ENCODE peak calls at places on chromosomes 11 and 22, in four cellular contexts. L is stomach, Z is SK-N-SH, A is HL-60. B is an unnamed sample.

GRCh38 chr11:74070713-74071506 is 62.0 kb upstream of the UCP3 start:
- DNase-seq in A (no peak), Z (no peak), L (no peak), B (no peak)

GRCh38 chr11:76087749-76088148 is 118.6 kb downstream of the WNT11 start:
- DNase-seq in Z (no peak), L (no peak), A (no peak), B (no peak)

GRCh38 chr11:29623144-29623722 is 393.6 kb downstream of the KCNA4 start:
- DNase-seq in Z (no peak), L (no peak), A (no peak), B (no peak)

GRCh38 chr11:119626910-119627305 is 102.1 kb downstream of the NECTIN1 start:
- DNase-seq in A (no peak), Z (no peak), L (no peak), B (no peak)

GRCh38 chr11:64324692-64325469 is 7.0 kb downstream of the PRDX5 start:
- DNase-seq in L (no peak), A (no peak), Z (no peak), B (no peak)

GRCh38 chr22:33823552-33823951 is 96.7 kb downstream of the LARGE1 start:
- DNase-seq in L (no peak), Z (no peak), A (no peak), B (no peak)

GRCh38 chr11:68044145-68044813 is 5.5 kb downstream of the TCIRG1 start:
- DNase-seq in A (no peak), Z (peak; percentile 47), L (no peak), B (no peak)

GRCh38 chr11:35276396-35276795 is 137.4 kb downstream of the CD44 start:
- DNase-seq in Z (no peak), L (peak; percentile 33), A (no peak), B (no peak)

GRCh38 chr11:30143098-30143705 is 87.6 kb upstream of the FSHB start:
- DNase-seq in A (peak; percentile 10), Z (peak; percentile 21), L (no peak), B (peak; percentile 6)

GRCh38 chr11:35553831-35554230 is 28.4 kb upstream of the PAMR1 start:
- DNase-seq in Z (no peak), L (no peak), A (no peak), B (no peak)

GRCh38 chr11:116173506-116173905 is 599.3 kb downstream of the BUD13 start:
- DNase-seq in A (no peak), L (no peak), Z (no peak), B (no peak)

GRCh38 chr11:101955278-101955677 is 39.0 kb upstream of the ANGPTL5 start:
- DNase-seq in Z (no peak), A (no peak), L (no peak), B (no peak)

GRCh38 chr11:114622858-114623257 is 27.3 kb upstream of the NXPE4 start:
- DNase-seq in A (no peak), L (no peak), Z (no peak), B (no peak)

GRCh38 chr22:19086944-19087343 is 35.3 kb downstream of the DGCR2 start:
- DNase-seq in L (no peak), Z (no peak), A (no peak), B (no peak)

DNA sequence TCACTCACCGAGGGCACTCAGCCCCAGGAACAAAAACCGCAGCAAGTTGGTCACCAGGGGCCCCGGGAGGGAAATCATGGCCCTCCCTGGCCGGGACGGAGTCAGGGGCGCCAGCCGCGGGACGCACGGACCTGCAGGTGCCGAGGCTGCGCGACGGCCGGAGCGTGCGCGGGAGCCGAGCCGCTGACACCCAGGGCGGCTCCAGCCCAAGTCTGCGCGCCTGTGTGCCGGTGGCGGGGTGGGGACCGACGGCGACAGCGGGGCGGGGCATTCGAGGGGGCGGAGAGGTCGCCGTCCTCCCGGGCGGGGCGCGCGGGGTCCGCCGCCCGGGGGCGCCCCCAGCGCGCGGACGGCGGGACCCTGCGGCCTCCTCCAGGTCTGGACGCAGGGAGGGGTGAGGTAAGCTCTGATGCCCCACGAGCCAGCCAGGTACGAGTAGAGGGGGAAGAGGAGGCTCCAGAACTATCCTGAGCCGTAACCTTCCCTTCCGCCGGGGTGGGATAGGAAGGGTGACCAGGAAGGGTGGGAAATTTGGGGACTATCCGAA is at the start of gene ESAM:
- DNase-seq in A (no peak), L (peak; percentile 76), Z (peak; percentile 85), B (no peak)
- TF ChIP-seq POLR2AphosphoS5 in A (no peak), L (peak; percentile 8), Z (no peak), B (no peak)

DNA sequence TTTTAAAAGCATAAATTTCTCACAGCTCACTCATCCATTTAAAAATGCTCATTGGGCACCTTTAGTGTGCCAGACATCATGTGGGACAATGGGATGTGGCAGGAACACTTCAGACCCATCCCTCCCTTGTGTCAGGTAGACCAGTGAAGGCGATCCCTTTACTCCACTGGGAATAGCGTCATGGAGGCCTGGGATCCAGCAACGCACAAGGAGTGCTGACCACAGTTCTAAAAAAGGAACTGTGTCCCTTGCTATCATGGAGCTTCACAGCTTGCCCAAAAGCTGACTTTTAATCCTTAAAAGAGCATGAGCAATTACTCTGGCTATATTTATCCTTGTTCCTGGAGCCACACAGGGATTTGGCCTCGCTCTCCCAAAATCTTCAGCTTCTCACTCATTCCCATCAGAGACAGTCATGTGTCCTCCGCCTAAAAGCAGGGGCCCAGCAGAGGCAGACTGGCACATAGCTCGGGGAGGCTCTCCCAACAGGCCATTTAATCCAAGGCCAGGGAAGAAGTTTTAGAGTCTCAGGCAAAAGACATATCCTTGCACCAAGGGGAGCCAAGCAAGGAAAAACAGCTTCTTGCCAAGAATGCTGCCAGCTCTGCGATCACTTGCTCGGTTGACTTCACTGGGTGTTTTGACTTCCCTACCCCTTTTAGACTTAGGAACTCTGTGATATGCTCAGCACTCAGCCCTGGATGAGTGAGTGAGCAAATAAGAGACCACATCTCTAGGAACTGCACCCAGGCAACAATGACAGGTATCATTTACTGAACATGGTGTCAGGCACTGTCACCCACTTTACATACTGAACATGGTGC is 3.5 kb upstream of the IRAG1 start:
- DNase-seq in A (no peak), L (no peak), Z (no peak), B (no peak)
- H3K27ac ChIP-seq in A (no peak overlapping the region), L (peak overlapping the region; percentile 14), Z (no peak overlapping the region), B (no peak overlapping the region)

DNA sequence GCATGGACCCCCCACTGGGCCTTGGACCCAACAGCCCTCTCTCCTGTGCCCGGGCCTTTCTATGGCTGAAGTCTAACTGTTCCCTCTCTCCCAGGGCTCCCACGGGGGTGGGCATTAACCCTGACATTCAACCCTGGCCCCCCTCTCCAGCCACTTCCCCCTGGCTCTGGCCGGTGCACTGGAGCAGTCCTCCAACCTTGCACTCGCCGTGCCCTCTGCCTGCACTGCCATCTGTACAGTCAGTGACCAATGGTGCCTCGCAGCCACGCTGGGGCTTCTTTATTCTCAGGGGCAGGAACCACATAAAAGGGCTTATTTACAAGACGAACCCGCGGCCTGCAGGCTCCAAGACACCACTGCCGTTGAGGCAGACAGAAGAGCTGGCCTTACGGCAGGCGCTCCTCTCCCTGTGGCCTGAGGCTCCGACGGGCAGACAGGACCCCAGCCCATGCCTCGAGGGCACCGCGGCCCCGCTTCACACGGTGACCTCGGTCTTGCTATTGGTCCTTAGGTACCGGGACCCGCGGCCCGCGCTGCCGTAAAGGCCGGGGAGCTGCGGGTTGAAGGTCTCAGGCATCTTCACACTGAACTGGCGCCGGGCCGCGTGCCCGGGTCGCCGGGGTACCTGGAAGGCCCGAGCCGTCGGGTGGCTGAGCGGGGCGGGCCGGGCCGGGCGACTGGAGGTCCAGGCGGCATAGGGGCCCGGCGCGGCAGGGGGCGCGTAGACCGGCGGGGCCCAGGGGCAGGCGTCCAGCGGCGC is 5.4 kb downstream of the SHISA8 start:
- DNase-seq in A (no peak), L (no peak), Z (no peak), B (no peak)
- TF ChIP-seq POLR2AphosphoS5 in A (no peak), L (no peak), Z (no peak), B (no peak)

DNA sequence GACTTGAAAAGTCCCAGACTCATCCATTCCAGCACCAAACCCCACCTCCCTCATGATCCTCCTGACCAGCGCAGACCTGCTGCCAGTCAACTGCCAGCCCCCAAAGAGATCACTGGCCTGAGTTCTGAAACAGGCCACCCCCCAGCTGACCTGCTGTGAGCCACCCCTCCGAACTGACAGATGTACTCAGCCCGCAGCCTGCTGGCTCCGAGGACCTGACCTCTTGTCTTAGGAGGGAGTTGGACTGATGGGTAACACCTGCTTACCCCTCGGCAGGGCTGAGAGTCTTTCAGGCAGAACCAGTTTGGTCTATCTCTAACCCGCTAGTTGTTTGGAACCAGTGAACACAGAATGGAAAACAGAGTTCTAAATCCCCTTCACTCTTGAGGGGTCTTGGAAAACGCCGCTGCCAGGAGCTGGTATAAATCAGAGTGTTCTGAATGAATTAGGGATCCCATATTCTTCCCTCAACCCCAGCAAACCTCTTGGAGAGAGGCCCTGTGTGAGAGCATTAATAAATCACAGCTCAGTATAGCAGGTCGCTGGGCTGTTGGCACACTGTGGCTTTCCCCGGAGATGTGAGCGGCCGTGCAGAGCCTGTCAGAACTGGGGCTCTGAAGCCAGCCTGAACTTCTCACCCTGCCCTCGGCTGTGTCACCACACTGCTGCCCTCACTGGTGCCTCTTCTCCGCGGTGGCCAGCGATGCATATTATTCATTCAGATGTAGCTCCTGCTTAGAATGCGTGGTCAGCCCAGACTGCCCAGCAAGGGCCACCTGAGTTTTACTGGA is 165.1 kb upstream of the NCAM1 start:
- DNase-seq in Z (no peak), L (no peak), A (no peak), B (no peak)
- H3K27ac ChIP-seq in Z (no peak overlapping the region), L (no peak overlapping the region), A (no peak overlapping the region), B (no peak overlapping the region)

GRCh38 chr22:49490692-49491091 is 337.0 kb downstream of the BRD1 start:
- DNase-seq in Z (no peak), L (no peak), A (no peak), B (no peak)
- TF ChIP-seq POLR2AphosphoS5 in Z (no peak), L (no peak), A (no peak), B (no peak)

GRCh38 chr22:22753526-22754267 is 109.3 kb downstream of the GGTLC2 start:
- DNase-seq in L (peak; percentile 64), A (peak; percentile 69), Z (peak; percentile 79), B (no peak)
- H3K27ac ChIP-seq in L (no peak overlapping the region), A (no peak overlapping the region), Z (no peak overlapping the region), B (no peak overlapping the region)

DNA sequence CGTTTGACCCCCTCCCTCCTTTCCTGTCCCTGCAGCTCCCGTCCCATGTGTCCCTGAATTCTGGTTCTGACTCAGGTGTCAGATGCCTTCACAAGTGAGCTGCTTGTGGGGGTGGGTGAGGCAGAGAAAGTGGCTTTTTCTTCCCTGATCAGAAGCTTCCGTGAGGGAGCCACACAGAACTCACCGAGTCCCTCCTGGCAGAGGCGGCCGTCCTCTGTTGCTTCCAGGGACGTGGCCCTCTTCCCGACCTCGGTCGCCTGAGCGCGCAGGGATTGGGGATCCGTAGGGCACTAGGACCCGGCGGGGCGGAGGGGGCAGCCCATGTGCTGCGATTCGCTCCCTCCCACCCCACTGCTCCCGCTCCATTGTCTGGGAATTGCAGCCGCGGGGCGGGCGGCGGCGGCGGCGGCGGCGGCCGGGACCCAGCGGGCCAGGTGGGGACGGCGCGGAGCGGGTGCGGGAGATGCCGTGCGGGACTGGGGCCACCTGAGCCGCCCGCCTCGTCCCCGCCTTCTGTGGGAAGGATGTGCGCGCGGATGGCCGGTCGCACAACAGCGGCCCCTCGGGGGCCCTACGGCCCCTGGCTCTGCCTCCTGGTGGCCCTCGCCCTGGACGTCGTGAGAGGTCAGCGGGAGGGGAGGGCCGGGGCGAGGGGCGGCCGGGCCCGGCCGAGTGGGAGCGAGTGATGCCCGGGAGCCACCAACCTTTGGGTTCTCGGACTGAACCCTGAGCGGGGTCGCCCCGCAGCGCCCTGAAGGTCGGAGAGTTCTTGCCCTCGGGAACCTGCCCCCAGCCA is at the start of gene TMEM132A:
- DNase-seq in L (peak; percentile 82), A (no peak), Z (peak; percentile 99), B (no peak)
- TF ChIP-seq POLR2AphosphoS5 in L (no peak), A (peak; percentile 47), Z (no peak), B (no peak)